ENCODE peak calls at places on chromosome 22, in six cellular contexts. U, E, G, H, O and Z are unnamed samples.

GRCh38 chr22:44526431-44527115 is 28.5 kb upstream of the RTL6 start:
- DNase-seq in U (no peak), E (no peak), O (no peak), H (no peak), G (no peak), Z (no peak)

GRCh38 chr22:25493794-25494193 is 70.7 kb upstream of the GRK3 start:
- DNase-seq in G (no peak), O (no peak), U (no peak), H (no peak), E (no peak), Z (no peak)

GRCh38 chr22:19451570-19451969 is 4.1 kb upstream of the C22orf39 start:
- DNase-seq in O (no peak), E (no peak), U (no peak), H (no peak), G (no peak), Z (no peak)

GRCh38 chr22:37636186-37636948 is 3.1 kb upstream of the SH3BP1 start:
- DNase-seq in H (peak), E (no peak), O (no peak), U (no peak), G (peak), Z (no peak)

GRCh38 chr22:19464975-19465374 is 14.0 kb downstream of the UFD1 start:
- DNase-seq in O (no peak), E (no peak), G (no peak), H (no peak), U (no peak), Z (no peak)

GRCh38 chr22:48489551-48490512 is 1337.8 kb downstream of the BRD1 start:
- DNase-seq in G (no peak), E (no peak), H (no peak), U (no peak), O (peak), Z (peak)

GRCh38 chr22:35403356-35403755 is 3.4 kb downstream of the MCM5 start:
- DNase-seq in H (no peak), E (no peak), O (no peak), U (no peak), G (no peak), Z (no peak)

GRCh38 chr22:38080847-38081635 is 2.9 kb downstream of the SLC16A8 start:
- DNase-seq in U (peak), G (no peak), E (no peak), H (peak), O (peak), Z (peak)

GRCh38 chr22:40331706-40332105 is 14.6 kb upstream of the ADSL start:
- DNase-seq in E (no peak), G (no peak), O (no peak), H (no peak), U (no peak), Z (no peak)

GRCh38 chr22:20211997-20212753 is 55.9 kb downstream of the RTN4R start:
- DNase-seq in G (no peak), U (peak), H (peak), E (peak), O (no peak), Z (no peak)

GRCh38 chr22:26367402-26368245 is 61.4 kb upstream of the ASPHD2 start:
- DNase-seq in O (peak), U (no peak), H (peak), G (no peak), E (no peak), Z (peak)

GRCh38 chr22:40444483-40444787 is 74.0 kb downstream of the SGSM3 start:
- DNase-seq in G (no peak), E (no peak), O (no peak), H (no peak), U (no peak), Z (no peak)

GRCh38 chr22:31489632-31490495 is at the start of gene EIF4ENIF1:
- DNase-seq in U (peak), O (peak), G (peak), E (peak), H (peak), Z (peak)

GRCh38 chr22:40703174-40703573 is 23.9 kb downstream of the MCHR1 start:
- DNase-seq in G (no peak), E (no peak), H (no peak), U (no peak), O (no peak), Z (no peak)

GRCh38 chr22:25987948-25988347 is 181.3 kb upstream of the SEZ6L start:
- DNase-seq in H (no peak), O (no peak), U (no peak), G (no peak), E (no peak), Z (peak)

GRCh38 chr22:37892566-37893338 is 13.3 kb upstream of the MICALL1 start:
- DNase-seq in H (peak), O (no peak), E (no peak), U (peak), G (no peak), Z (no peak)

GRCh38 chr22:42439821-42440674 is 7.8 kb upstream of the NFAM1 start:
- DNase-seq in G (no peak), U (peak), O (no peak), E (no peak), H (peak), Z (no peak)

GRCh38 chr22:25159028-25159427 is 40.6 kb upstream of the CRYBB3 start:
- DNase-seq in U (no peak), E (no peak), O (no peak), G (no peak), H (no peak), Z (no peak)

GRCh38 chr22:19716041-19716828 is 1.9 kb downstream of the SEPTIN5 start:
- DNase-seq in O (no peak), U (no peak), E (no peak), H (no peak), G (no peak), Z (no peak)

GRCh38 chr22:26651840-26652239 is 5.5 kb upstream of the MIAT start:
- DNase-seq in H (no peak), G (no peak), O (no peak), U (no peak), E (no peak), Z (no peak)

GRCh38 chr22:20803696-20804324 is 29.9 kb downstream of the SERPIND1 start:
- DNase-seq in H (peak), U (peak), E (no peak), O (peak), G (peak), Z (peak)

GRCh38 chr22:33593818-33594217 is 326.5 kb downstream of the LARGE1 start:
- DNase-seq in E (no peak), O (no peak), U (no peak), H (no peak), G (no peak), Z (no peak)

GRCh38 chr22:30606455-30607299 is at the start of gene TCN2:
- DNase-seq in U (peak), E (peak), G (peak), H (peak), O (peak), Z (peak)

GRCh38 chr22:37043828-37044538 is 7.6 kb upstream of the KCTD17 start:
- DNase-seq in O (peak), E (no peak), H (peak), U (peak), G (peak), Z (peak)

GRCh38 chr22:26615149-26615548 is 2.7 kb downstream of the CRYBB1 start:
- DNase-seq in E (no peak), U (no peak), O (no peak), H (no peak), G (no peak), Z (no peak)

GRCh38 chr22:23835773-23836144 is 3.0 kb downstream of the DERL3 start:
- DNase-seq in G (no peak), U (peak), H (no peak), E (no peak), O (no peak), Z (no peak)

GRCh38 chr22:22666307-22667091 is 22.1 kb downstream of the GGTLC2 start:
- DNase-seq in E (no peak), H (peak), G (no peak), U (peak), O (no peak), Z (peak)

GRCh38 chr22:38866399-38867123 is 5.5 kb downstream of the CBX6 start:
- DNase-seq in G (no peak), H (no peak), E (no peak), U (peak), O (no peak), Z (peak)

GRCh38 chr22:36936362-36937116 is 23.1 kb downstream of the CSF2RB start:
- DNase-seq in H (no peak), E (no peak), O (no peak), G (no peak), U (no peak), Z (no peak)

GRCh38 chr22:50221410-50222300 is 20.8 kb downstream of the SELENOO start:
- DNase-seq in G (no peak), E (no peak), U (peak), O (no peak), H (no peak), Z (no peak)
- TF ChIP-seq CTCF in G (no peak), E (no peak), U (peak), O (peak), H (no peak), Z (no peak)

GRCh38 chr22:28497188-28497587 is 182.5 kb downstream of the TTC28 start:
- DNase-seq in O (no peak), E (no peak), U (no peak), H (peak), G (no peak), Z (no peak)
- TF ChIP-seq CTCF in O (no peak), E (no peak), U (no peak), H (no peak), G (no peak), Z (no peak)

GRCh38 chr22:47453049-47453448 is 690.6 kb downstream of the TBC1D22A start:
- DNase-seq in U (no peak), H (no peak), O (no peak), E (no peak), G (no peak), Z (no peak)

GRCh38 chr22:47449508-47450270 is 687.2 kb downstream of the TBC1D22A start:
- DNase-seq in U (no peak), O (no peak), H (no peak), E (no peak), G (no peak), Z (no peak)

GRCh38 chr22:47450876-47451475 is 688.5 kb downstream of the TBC1D22A start:
- DNase-seq in U (no peak), E (no peak), O (no peak), G (no peak), H (no peak), Z (no peak)

GRCh38 chr22:47448231-47449035 is 686.0 kb downstream of the TBC1D22A start:
- DNase-seq in H (no peak), U (no peak), O (no peak), E (no peak), G (no peak), Z (no peak)

GRCh38 chr22:47452184-47452583 is 689.7 kb downstream of the TBC1D22A start:
- DNase-seq in O (no peak), H (no peak), U (no peak), E (no peak), G (no peak), Z (no peak)
- TF ChIP-seq CTCF in O (no peak), H (peak), U (peak), E (no peak), G (peak), Z (peak)

GRCh38 chr22:29528144-29528543 is 25.4 kb downstream of the THOC5 start:
- DNase-seq in H (no peak), U (no peak), G (no peak), E (no peak), O (no peak), Z (no peak)

GRCh38 chr22:29520851-29521250 is 32.7 kb downstream of the THOC5 start:
- DNase-seq in H (peak), O (no peak), E (no peak), G (peak), U (no peak), Z (no peak)

GRCh38 chr22:29523761-29524160 is 29.8 kb downstream of the THOC5 start:
- DNase-seq in U (no peak), E (no peak), O (no peak), H (no peak), G (no peak), Z (no peak)

GRCh38 chr22:29521526-29521925 is 32.0 kb downstream of the THOC5 start:
- DNase-seq in G (no peak), H (no peak), E (no peak), O (no peak), U (no peak), Z (no peak)

DNA sequence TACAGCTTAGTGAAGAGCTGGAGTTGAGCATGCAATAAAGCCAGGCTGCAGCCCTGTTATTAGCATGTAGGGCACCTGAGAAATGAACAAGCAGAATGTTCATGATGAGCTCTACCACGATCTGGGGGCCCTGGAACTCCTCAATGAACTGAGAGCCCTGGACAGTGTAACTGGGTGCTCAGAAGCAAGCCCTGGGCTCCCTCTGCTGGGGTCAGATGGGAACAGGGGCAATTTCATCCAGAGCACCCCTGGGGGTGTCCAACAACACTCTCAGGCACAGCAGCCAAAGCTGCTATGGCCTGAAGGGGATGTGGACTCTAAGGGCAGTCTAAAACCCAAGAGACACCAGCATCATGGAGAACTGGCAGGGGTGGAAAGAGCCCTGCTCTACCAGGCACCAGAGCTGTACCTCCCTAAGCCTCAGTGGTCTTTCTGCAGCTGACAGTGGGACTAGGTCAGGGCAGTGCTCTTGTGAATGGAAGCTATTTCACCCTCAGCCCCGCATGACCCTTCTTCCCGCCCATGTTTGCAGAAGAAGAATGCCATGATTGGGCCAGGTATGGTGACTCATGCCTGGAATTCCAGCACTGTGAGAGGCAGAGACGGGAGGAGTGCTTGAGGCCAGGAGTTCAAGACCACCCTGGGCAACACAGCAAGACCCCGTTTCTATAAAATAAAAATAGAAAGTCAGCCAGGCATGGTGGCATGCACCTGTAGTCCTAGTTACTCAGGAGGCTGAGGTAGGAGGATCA is 28.9 kb downstream of the THOC5 start:
- DNase-seq in E (no peak), H (peak), O (peak), G (no peak), U (peak), Z (peak)
- TF ChIP-seq CTCF in E (peak), H (peak), O (peak), G (peak), U (peak), Z (peak)

GRCh38 chr22:50267591-50268390 is 2.4 kb downstream of the MAPK11 start:
- DNase-seq in G (no peak), U (peak), E (peak), O (peak), H (peak), Z (peak)
- TF ChIP-seq CTCF in G (peak), U (peak), E (no peak), O (peak), H (peak), Z (no peak)